ENCODE peak calls at places on chromosomes 6 and 20, in eight cellular contexts. H is tibial nerve, F is heart left ventricle, Q is transverse colon, N is A549, M is stomach, L is IMR-90, G is ovary. D is an unnamed sample. For H3K4me1, the result is how much of the 10 kb centered on the place peaks cover.

GRCh38 chr6:107272246-107272645 is 156.9 kb upstream of the BEND3 start:
- DNase-seq in H (no peak), M (no peak), F (no peak), N (no peak), L (no peak), Q (no peak), G (no peak), D (no peak)

GRCh38 chr6:43788305-43788704 is 18.3 kb downstream of the VEGFA start:
- DNase-seq in N (no peak), L (no peak), Q (no peak), H (no peak), M (no peak), F (no peak), G (no peak), D (no peak)

GRCh38 chr6:75893058-75893775 is 144.2 kb downstream of the MYO6 start:
- DNase-seq in N (peak), G (no peak), F (no peak), Q (no peak), L (peak), H (no peak), M (no peak), D (no peak)

GRCh38 chr6:109165392-109165964 is 70.2 kb downstream of the CEP57L1 start:
- DNase-seq in M (no peak), G (no peak), N (peak), Q (peak), F (peak), L (peak), H (no peak), D (no peak)

GRCh38 chr6:112879920-112880413 is 532.8 kb downstream of the RFPL4B start:
- DNase-seq in H (no peak), N (peak), M (peak), G (no peak), F (peak), L (no peak), Q (peak), D (peak)

GRCh38 chr6:5138995-5139827 is 54.1 kb downstream of the PPP1R3G start:
- DNase-seq in Q (no peak), M (no peak), F (no peak), G (no peak), L (no peak), N (no peak), H (no peak), D (no peak)

GRCh38 chr6:52725530-52726192 is 37.6 kb downstream of the GSTA2 start:
- DNase-seq in M (peak), N (peak), Q (peak), H (no peak), F (no peak), G (no peak), L (peak), D (no peak)

GRCh38 chr6:14217728-14218637 is 100.4 kb downstream of the CD83 start:
- DNase-seq in N (no peak), F (no peak), H (no peak), M (peak), Q (no peak), G (no peak), L (peak), D (no peak)

GRCh38 chr6:36067374-36068011 is 39.9 kb downstream of the MAPK14 start:
- DNase-seq in G (no peak), H (no peak), Q (no peak), M (no peak), F (no peak), N (no peak), L (peak), D (no peak)

GRCh38 chr6:70592391-70593117 is 25.8 kb downstream of the SDHAF4 start:
- DNase-seq in H (no peak), G (no peak), F (no peak), Q (no peak), M (no peak), L (no peak), N (no peak), D (no peak)

GRCh38 chr20:17895641-17896246 is 72.8 kb downstream of the SNX5 start:
- DNase-seq in L (peak), N (no peak), F (peak), H (peak), Q (peak), G (peak), M (no peak), D (peak)

GRCh38 chr6:100296810-100297544 is 167.7 kb downstream of the SIM1 start:
- DNase-seq in Q (no peak), N (peak), H (no peak), G (no peak), F (no peak), M (no peak), L (peak), D (no peak)

GRCh38 chr6:6865601-6866000 is 242.2 kb upstream of the RREB1 start:
- DNase-seq in L (no peak), H (no peak), N (no peak), M (no peak), Q (no peak), F (no peak), G (no peak), D (no peak)

GRCh38 chr20:35311409-35311808 is 19.2 kb upstream of the FAM83C start:
- DNase-seq in Q (peak), G (no peak), H (no peak), N (peak), M (no peak), F (no peak), L (peak), D (no peak)

GRCh38 chr6:126033696-126034095 is 47.4 kb downstream of the TRMT11 start:
- DNase-seq in Q (peak), G (no peak), F (no peak), H (no peak), N (peak), M (no peak), L (peak), D (no peak)

GRCh38 chr20:41616228-41616627 is 1.9 kb downstream of the CHD6 start:
- DNase-seq in L (peak), Q (no peak), N (no peak), M (no peak), H (no peak), G (no peak), F (no peak), D (no peak)

GRCh38 chr6:20182926-20183521 is 29.2 kb downstream of the MBOAT1 start:
- DNase-seq in H (no peak), L (peak), N (no peak), Q (peak), M (peak), G (no peak), F (peak), D (no peak)

GRCh38 chr20:52204136-52204535 is 12.6 kb upstream of the ZFP64 start:
- DNase-seq in M (no peak), F (no peak), N (peak), L (no peak), H (no peak), Q (no peak), G (no peak), D (no peak)

GRCh38 chr6:36743032-36743431 is 45.4 kb downstream of the RAB44 start:
- DNase-seq in Q (peak), H (no peak), G (no peak), M (no peak), L (no peak), F (no peak), N (no peak), D (no peak)

GRCh38 chr6:44072959-44073611 is 54.2 kb downstream of the MRPL14 start:
- DNase-seq in H (peak), M (peak), L (peak), F (peak), N (peak), G (peak), Q (peak), D (peak)

GRCh38 chr20:21550587-21550986 is 36.7 kb upstream of the NKX2-2 start:
- DNase-seq in M (no peak), L (no peak), N (no peak), G (no peak), H (no peak), Q (no peak), F (no peak), D (no peak)

GRCh38 chr20:48603819-48604405 is 223.9 kb downstream of the PREX1 start:
- DNase-seq in M (no peak), Q (no peak), L (no peak), F (no peak), N (no peak), H (peak), G (peak), D (peak)

GRCh38 chr20:36031806-36032205 is 63.4 kb downstream of the CNBD2 start:
- DNase-seq in H (no peak), N (no peak), F (no peak), M (no peak), L (no peak), G (no peak), Q (no peak), D (no peak)

GRCh38 chr6:168238159-168238887 is 81.3 kb downstream of the DACT2 start:
- DNase-seq in N (no peak), F (no peak), Q (no peak), G (no peak), M (no peak), L (no peak), H (no peak), D (no peak)

GRCh38 chr6:107064579-107065065 is 36.6 kb downstream of the MTRES1 start:
- DNase-seq in F (no peak), G (peak), L (peak), H (no peak), Q (peak), N (no peak), M (peak), D (no peak)

GRCh38 chr6:125611573-125612399 is 137.6 kb upstream of the HEY2 start:
- DNase-seq in L (no peak), H (no peak), Q (no peak), G (no peak), M (no peak), F (no peak), N (no peak), D (no peak)

GRCh38 chr6:112466378-112467151 is 119.4 kb downstream of the RFPL4B start:
- DNase-seq in M (no peak), H (no peak), G (no peak), F (no peak), Q (no peak), N (no peak), L (peak), D (no peak)

GRCh38 chr6:72826744-72827438 is 205.0 kb downstream of the KCNQ5 start:
- DNase-seq in N (no peak), Q (no peak), G (no peak), M (no peak), H (no peak), L (peak), F (no peak), D (no peak)

GRCh38 chr6:144639654-144640053 is 354.5 kb downstream of the UTRN start:
- DNase-seq in F (no peak), G (no peak), N (no peak), L (no peak), M (no peak), H (no peak), Q (no peak), D (no peak)

GRCh38 chr20:32235331-32236047 is 27.8 kb downstream of the POFUT1 start:
- DNase-seq in N (no peak), H (no peak), L (no peak), Q (peak), M (no peak), G (no peak), F (no peak), D (no peak)

GRCh38 chr6:42090819-42091717 is 40.7 kb downstream of the TAF8 start:
- DNase-seq in G (no peak), N (no peak), F (no peak), H (no peak), Q (no peak), M (no peak), L (no peak), D (no peak)

GRCh38 chr20:52312131-52312729 is 120.7 kb upstream of the ZFP64 start:
- DNase-seq in H (no peak), Q (peak), M (peak), F (no peak), G (peak), N (peak), L (peak), D (no peak)

GRCh38 chr6:35801148-35801547 is 4.0 kb upstream of the LHFPL5 start:
- DNase-seq in H (no peak), F (no peak), M (no peak), L (no peak), Q (no peak), N (no peak), G (no peak), D (no peak)

GRCh38 chr6:56148488-56149190 is 98.7 kb downstream of the COL21A1 start:
- DNase-seq in Q (no peak), H (no peak), G (no peak), L (peak), M (no peak), F (no peak), N (no peak), D (no peak)

DNA sequence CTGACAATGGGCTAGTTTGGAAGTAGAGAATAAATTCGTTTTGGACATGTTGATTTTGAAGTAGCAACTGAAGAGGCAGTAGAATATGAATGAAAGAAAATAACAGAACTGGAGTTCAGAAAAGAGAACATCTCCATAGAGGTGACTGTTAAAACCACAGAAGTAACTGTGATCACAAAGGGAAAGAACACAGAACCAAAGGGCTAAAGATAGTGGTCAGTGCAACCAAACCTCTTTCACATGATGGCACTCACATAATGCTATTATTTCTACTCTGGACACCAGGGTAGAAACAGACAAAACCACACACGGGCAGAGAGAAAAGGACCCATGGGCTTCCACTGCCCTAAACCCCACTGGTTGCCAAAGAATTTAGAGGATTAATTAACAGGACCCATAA is 58.5 kb downstream of the CDK19 start:
- DNase-seq in N (no peak), L (no peak), Q (no peak), H (no peak), M (no peak), F (no peak), G (no peak), D (no peak)
- H3K4me1 ChIP-seq in N (under half), L (under half), Q (under half), H (under half), M (under half), F (under half), G (under half), D (under half)

GRCh38 chr20:63707558-63708300 is at the start of the genes ARFRP1 and ZGPAT:
- DNase-seq in H (peak), Q (peak), G (peak), L (peak), F (peak), N (peak), M (peak), D (peak)
- TF ChIP-seq POLR2A in H (peak), Q (peak), G (peak), L (peak), F (peak), N (peak), M (no peak), D (no peak)

GRCh38 chr20:57559658-57560553 is 1.0 kb upstream of the PCK1 start:
- DNase-seq in N (no peak), M (no peak), G (no peak), L (no peak), F (no peak), H (no peak), Q (peak), D (peak)
- H3K27ac ChIP-seq in N (no peak), M (no peak), G (no peak), L (no peak), F (no peak), H (no peak), Q (peak), D (no peak)

GRCh38 chr6:34391711-34392496 is 565 bp downstream of the NUDT3 start:
- DNase-seq in Q (peak), M (peak), F (peak), L (peak), G (peak), H (no peak), N (peak), D (peak)
- H3K4me1 ChIP-seq in Q (under half), M (half or more), F (half or more), L (under half), G (under half), H (half or more), N (under half), D (under half)

GRCh38 chr20:56796345-56796744 is 167.2 kb downstream of the TFAP2C start:
- DNase-seq in H (no peak), N (no peak), F (no peak), L (no peak), G (no peak), Q (no peak), M (no peak), D (peak)
- TF ChIP-seq POLR2A in H (no peak), N (no peak), F (no peak), L (no peak), G (no peak), Q (no peak), M (no peak), D (no peak)

DNA sequence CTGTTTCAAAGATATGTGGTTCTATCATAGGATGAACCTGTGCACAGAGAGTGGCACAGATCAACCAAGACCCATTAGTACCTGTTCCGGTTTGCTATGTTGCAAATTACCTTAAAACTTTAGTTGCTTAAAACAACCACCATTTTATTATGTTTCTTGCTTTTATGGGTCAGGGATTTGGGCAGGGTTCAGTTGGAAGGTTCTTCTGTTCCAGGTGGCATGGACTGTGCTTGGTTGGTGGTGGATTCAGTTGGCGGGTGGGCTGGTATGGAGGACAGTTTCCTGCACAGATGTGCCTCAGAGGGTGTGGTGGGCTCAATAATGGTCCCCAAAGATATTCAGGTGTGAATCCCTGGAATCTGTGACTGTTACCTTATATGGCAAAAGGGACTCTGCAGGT is 166.3 kb downstream of the SLC35B3 start:
- DNase-seq in H (no peak), G (no peak), N (no peak), F (no peak), Q (no peak), L (no peak), M (no peak), D (no peak)
- H3K27ac ChIP-seq in H (no peak), G (no peak), N (no peak), F (no peak), Q (no peak), L (no peak), M (no peak), D (peak)

GRCh38 chr6:154383273-154383672 is 26.7 kb upstream of the IPCEF1 start:
- DNase-seq in L (no peak), G (no peak), Q (no peak), N (peak), F (no peak), H (no peak), M (no peak), D (no peak)
- H3K4me1 ChIP-seq in L (under half), G (under half), Q (under half), N (under half), F (under half), H (under half), M (under half), D (under half)